ENCODE peak calls at places on chromosomes 3 and 15, in six cellular contexts. E, W, X, L, C and Z are unnamed samples.

GRCh38 chr3:126638790-126639189 is 16.1 kb downstream of the TXNRD3 start:
- DNase-seq in X (no peak), C (no peak), W (no peak), L (no peak), E (no peak), Z (no peak)

GRCh38 chr15:25712961-25713355 is 150.2 kb downstream of the ATP10A start:
- DNase-seq in E (no peak), X (no peak), W (no peak), L (no peak), C (no peak), Z (no peak)

GRCh38 chr3:171461087-171461917 is 1.1 kb upstream of the TNIK start:
- DNase-seq in X (peak; percentile 74), C (peak; percentile 56), W (no peak), E (peak; percentile 17), L (no peak), Z (peak; percentile 77)

GRCh38 chr3:195896361-195897080 is 11.8 kb downstream of the TNK2 start:
- DNase-seq in X (no peak), L (no peak), W (no peak), C (no peak), E (peak; percentile 77), Z (no peak)

GRCh38 chr15:67897646-67898045 is 57.8 kb upstream of the RNU6-1 start:
- DNase-seq in L (no peak), C (no peak), W (no peak), E (no peak), X (peak; percentile 13), Z (no peak)

GRCh38 chr3:31636693-31637442 is 104.1 kb downstream of the STT3B start:
- DNase-seq in X (no peak), L (no peak), W (no peak), E (no peak), C (no peak), Z (no peak)

GRCh38 chr3:28907616-28908015 is 373.3 kb upstream of the RBMS3 start:
- DNase-seq in X (no peak), C (no peak), L (no peak), W (no peak), E (no peak), Z (no peak)

GRCh38 chr3:45618081-45618509 is 23.5 kb downstream of the LIMD1 start:
- DNase-seq in C (no peak), E (no peak), W (no peak), X (no peak), L (no peak), Z (no peak)

GRCh38 chr3:19559724-19560442 is 374.1 kb downstream of the EFHB start:
- DNase-seq in L (no peak), X (no peak), W (no peak), E (no peak), C (no peak), Z (no peak)

GRCh38 chr3:43270078-43270477 is 16.3 kb upstream of the SNRK start:
- DNase-seq in L (no peak), C (no peak), W (no peak), E (no peak), X (no peak), Z (no peak)

GRCh38 chr3:184154909-184155643 is at the start of gene DVL3:
- DNase-seq in X (peak; percentile 52), E (peak; percentile 73), L (peak; percentile 57), C (peak; percentile 74), W (peak; percentile 72), Z (peak; percentile 74)

GRCh38 chr15:57064033-57064432 is 145.6 kb downstream of the TCF12 start:
- DNase-seq in C (no peak), X (no peak), L (no peak), E (no peak), W (no peak), Z (no peak)

GRCh38 chr3:156781310-156782230 is 44.6 kb upstream of the LEKR1 start:
- DNase-seq in E (peak; percentile 45), C (no peak), W (peak; percentile 7), X (no peak), L (no peak), Z (no peak)

GRCh38 chr3:16831846-16832245 is 52.9 kb upstream of the PLCL2 start:
- DNase-seq in C (no peak), X (no peak), W (no peak), L (no peak), E (no peak), Z (no peak)

GRCh38 chr15:25469377-25469776 is 30.6 kb upstream of the UBE3A start:
- DNase-seq in X (no peak), L (no peak), W (no peak), C (no peak), E (no peak), Z (no peak)

GRCh38 chr15:35068861-35069260 is 16.2 kb downstream of the NANOGP8 start:
- DNase-seq in W (no peak), X (no peak), E (no peak), L (no peak), C (no peak), Z (no peak)

GRCh38 chr15:91445701-91446100 is 345.6 kb downstream of the SV2B start:
- DNase-seq in W (no peak), E (no peak), C (no peak), L (no peak), X (no peak), Z (no peak)

GRCh38 chr3:139574026-139574947 is 34.7 kb upstream of the RBP1 start:
- DNase-seq in C (no peak), E (no peak), X (peak; percentile 49), L (no peak), W (peak; percentile 21), Z (no peak)

GRCh38 chr3:25904248-25904647 is 114.4 kb downstream of the OXSM start:
- DNase-seq in C (no peak), L (no peak), X (no peak), W (no peak), E (no peak), Z (no peak)

GRCh38 chr3:58833501-58833900 is 166.9 kb upstream of the FAM3D start:
- DNase-seq in L (no peak), W (no peak), C (no peak), E (no peak), X (no peak), Z (no peak)